ENCODE peak calls at places on chromosome 5, in ten cellular contexts. One of them, this sample, is unnamed.

GRCh38 chr5:173333900-173334685 is 5.9 kb upstream of the STC2 start:
- DNase-seq in NCI-H2171: no peak
- DNase-seq in lung: no peak
- DNase-seq in fibroblast of the aortic adventitia: peak
- DNase-seq in HEK293T: no peak
- DNase-seq in DMS153: no peak
- DNase-seq in brain microvascular endothelial cell: peak
- DNase-seq in stimulated activated CD4-positive, alpha-beta T cell treated with anti-CD3 and anti-CD28 coated beads, Interleukin-15, amount 100 ng/mL, for 48 hours: no peak
- DNase-seq in heart left ventricle: no peak
- DNase-seq in aorta: no peak
- DNase-seq in this sample: no peak

GRCh38 chr5:33272288-33272687 is 168.5 kb upstream of the TARS1 start:
- DNase-seq in NCI-H2171: no peak
- DNase-seq in lung: no peak
- DNase-seq in fibroblast of the aortic adventitia: peak
- DNase-seq in HEK293T: no peak
- DNase-seq in DMS153: no peak
- DNase-seq in brain microvascular endothelial cell: peak
- DNase-seq in stimulated activated CD4-positive, alpha-beta T cell treated with anti-CD3 and anti-CD28 coated beads, Interleukin-15, amount 100 ng/mL, for 48 hours: no peak
- DNase-seq in heart left ventricle: no peak
- DNase-seq in aorta: no peak
- DNase-seq in this sample: no peak

GRCh38 chr5:97009212-97009898 is 73.5 kb downstream of the LNPEP start:
- DNase-seq in NCI-H2171: no peak
- DNase-seq in lung: no peak
- DNase-seq in fibroblast of the aortic adventitia: peak
- DNase-seq in HEK293T: no peak
- DNase-seq in DMS153: no peak
- DNase-seq in brain microvascular endothelial cell: no peak
- DNase-seq in stimulated activated CD4-positive, alpha-beta T cell treated with anti-CD3 and anti-CD28 coated beads, Interleukin-15, amount 100 ng/mL, for 48 hours: no peak
- DNase-seq in heart left ventricle: no peak
- DNase-seq in aorta: no peak
- DNase-seq in this sample: no peak

GRCh38 chr5:143265995-143266394 is 137.5 kb downstream of the NR3C1 start:
- DNase-seq in NCI-H2171: no peak
- DNase-seq in lung: no peak
- DNase-seq in fibroblast of the aortic adventitia: no peak
- DNase-seq in HEK293T: no peak
- DNase-seq in DMS153: no peak
- DNase-seq in brain microvascular endothelial cell: no peak
- DNase-seq in stimulated activated CD4-positive, alpha-beta T cell treated with anti-CD3 and anti-CD28 coated beads, Interleukin-15, amount 100 ng/mL, for 48 hours: no peak
- DNase-seq in heart left ventricle: no peak
- DNase-seq in aorta: no peak
- DNase-seq in this sample: no peak

GRCh38 chr5:31186672-31187267 is 6.7 kb upstream of the CDH6 start:
- DNase-seq in NCI-H2171: peak
- DNase-seq in lung: no peak
- DNase-seq in fibroblast of the aortic adventitia: peak
- DNase-seq in HEK293T: peak
- DNase-seq in DMS153: peak
- DNase-seq in brain microvascular endothelial cell: peak
- DNase-seq in stimulated activated CD4-positive, alpha-beta T cell treated with anti-CD3 and anti-CD28 coated beads, Interleukin-15, amount 100 ng/mL, for 48 hours: no peak
- DNase-seq in heart left ventricle: no peak
- DNase-seq in aorta: no peak
- DNase-seq in this sample: no peak

GRCh38 chr5:36441215-36441614 is 139.5 kb upstream of the RANBP3L start:
- DNase-seq in NCI-H2171: no peak
- DNase-seq in lung: no peak
- DNase-seq in fibroblast of the aortic adventitia: no peak
- DNase-seq in HEK293T: no peak
- DNase-seq in DMS153: no peak
- DNase-seq in brain microvascular endothelial cell: no peak
- DNase-seq in stimulated activated CD4-positive, alpha-beta T cell treated with anti-CD3 and anti-CD28 coated beads, Interleukin-15, amount 100 ng/mL, for 48 hours: no peak
- DNase-seq in heart left ventricle: no peak
- DNase-seq in aorta: no peak
- DNase-seq in this sample: no peak

GRCh38 chr5:127330116-127330515 is 39.5 kb downstream of the MEGF10 start:
- DNase-seq in NCI-H2171: no peak
- DNase-seq in lung: no peak
- DNase-seq in fibroblast of the aortic adventitia: no peak
- DNase-seq in HEK293T: no peak
- DNase-seq in DMS153: no peak
- DNase-seq in brain microvascular endothelial cell: no peak
- DNase-seq in stimulated activated CD4-positive, alpha-beta T cell treated with anti-CD3 and anti-CD28 coated beads, Interleukin-15, amount 100 ng/mL, for 48 hours: no peak
- DNase-seq in heart left ventricle: no peak
- DNase-seq in aorta: no peak
- DNase-seq in this sample: no peak

GRCh38 chr5:83025690-83026472 is 51.3 kb downstream of the TMEM167A start:
- DNase-seq in NCI-H2171: no peak
- DNase-seq in lung: no peak
- DNase-seq in fibroblast of the aortic adventitia: no peak
- DNase-seq in HEK293T: no peak
- DNase-seq in DMS153: no peak
- DNase-seq in brain microvascular endothelial cell: no peak
- DNase-seq in stimulated activated CD4-positive, alpha-beta T cell treated with anti-CD3 and anti-CD28 coated beads, Interleukin-15, amount 100 ng/mL, for 48 hours: no peak
- DNase-seq in heart left ventricle: no peak
- DNase-seq in aorta: no peak
- DNase-seq in this sample: no peak